ENCODE peak calls at places on chromosomes 7 and 10, in nine cellular contexts. One of them, this sample, is unnamed.
A peak's percentile ranks its signal among the peaks of the same experiment; 100 is the strongest.

GRCh38 chr10:116324951-116325635 is 845 bp downstream of the CCDC172 start:
- DNase-seq in NCI-H2029: no peak
- DNase-seq in NCI-H510A treated with DMSO at 0.1 percent for 48 hours: no peak
- DNase-seq in CD4-positive, CD25-positive, alpha-beta regulatory T cell: no peak
- DNase-seq in EL: no peak
- DNase-seq in NCI-H446 treated with DMSO at 0.1 percent for 48 hours: no peak
- DNase-seq in endothelial cell: no peak
- DNase-seq in NCI-H2171 treated with DMSO at 0.1 percent for 48 hours: no peak
- DNase-seq in cardiac fibroblast: no peak
- DNase-seq in this sample: no peak

GRCh38 chr10:103794996-103795395 is 60.4 kb downstream of the SH3PXD2A start:
- DNase-seq in endothelial cell: no peak
- DNase-seq in NCI-H510A treated with DMSO at 0.1 percent for 48 hours: peak; percentile 59
- DNase-seq in EL: no peak
- DNase-seq in NCI-H446 treated with DMSO at 0.1 percent for 48 hours: no peak
- DNase-seq in cardiac fibroblast: no peak
- DNase-seq in NCI-H2171 treated with DMSO at 0.1 percent for 48 hours: no peak
- DNase-seq in NCI-H2029: no peak
- DNase-seq in CD4-positive, CD25-positive, alpha-beta regulatory T cell: no peak
- DNase-seq in this sample: no peak

GRCh38 chr7:55307123-55307916 is 57.8 kb upstream of the LANCL2 start:
- DNase-seq in EL: peak; percentile 39
- DNase-seq in endothelial cell: peak; percentile 6
- DNase-seq in NCI-H446 treated with DMSO at 0.1 percent for 48 hours: no peak
- DNase-seq in NCI-H510A treated with DMSO at 0.1 percent for 48 hours: no peak
- DNase-seq in CD4-positive, CD25-positive, alpha-beta regulatory T cell: no peak
- DNase-seq in NCI-H2029: no peak
- DNase-seq in NCI-H2171 treated with DMSO at 0.1 percent for 48 hours: no peak
- DNase-seq in cardiac fibroblast: peak; percentile 30
- DNase-seq in this sample: no peak

GRCh38 chr7:37411444-37412034 is 37.1 kb downstream of the ELMO1 start:
- DNase-seq in NCI-H510A treated with DMSO at 0.1 percent for 48 hours: no peak
- DNase-seq in cardiac fibroblast: no peak
- DNase-seq in NCI-H446 treated with DMSO at 0.1 percent for 48 hours: no peak
- DNase-seq in NCI-H2029: no peak
- DNase-seq in EL: no peak
- DNase-seq in endothelial cell: no peak
- DNase-seq in CD4-positive, CD25-positive, alpha-beta regulatory T cell: no peak
- DNase-seq in NCI-H2171 treated with DMSO at 0.1 percent for 48 hours: no peak
- DNase-seq in this sample: no peak

GRCh38 chr7:100219271-100219737 is 445 bp upstream of the PVRIG start:
- DNase-seq in EL: no peak
- DNase-seq in cardiac fibroblast: no peak
- DNase-seq in CD4-positive, CD25-positive, alpha-beta regulatory T cell: no peak
- DNase-seq in NCI-H510A treated with DMSO at 0.1 percent for 48 hours: no peak
- DNase-seq in endothelial cell: no peak
- DNase-seq in NCI-H2171 treated with DMSO at 0.1 percent for 48 hours: no peak
- DNase-seq in NCI-H2029: no peak
- DNase-seq in NCI-H446 treated with DMSO at 0.1 percent for 48 hours: no peak
- DNase-seq in this sample: no peak

GRCh38 chr7:149147730-149148653 is 739 bp downstream of the ZNF398 start:
- DNase-seq in cardiac fibroblast: peak; percentile 59
- DNase-seq in NCI-H446 treated with DMSO at 0.1 percent for 48 hours: no peak
- DNase-seq in EL: peak; percentile 56
- DNase-seq in NCI-H510A treated with DMSO at 0.1 percent for 48 hours: no peak
- DNase-seq in CD4-positive, CD25-positive, alpha-beta regulatory T cell: peak; percentile 57
- DNase-seq in endothelial cell: peak; percentile 40
- DNase-seq in NCI-H2029: peak; percentile 11
- DNase-seq in NCI-H2171 treated with DMSO at 0.1 percent for 48 hours: peak; percentile 30
- DNase-seq in this sample: peak; percentile 75

GRCh38 chr10:122053314-122053713 is 64.4 kb downstream of the TACC2 start:
- DNase-seq in NCI-H2171 treated with DMSO at 0.1 percent for 48 hours: no peak
- DNase-seq in NCI-H510A treated with DMSO at 0.1 percent for 48 hours: no peak
- DNase-seq in CD4-positive, CD25-positive, alpha-beta regulatory T cell: no peak
- DNase-seq in EL: no peak
- DNase-seq in NCI-H446 treated with DMSO at 0.1 percent for 48 hours: no peak
- DNase-seq in NCI-H2029: no peak
- DNase-seq in endothelial cell: no peak
- DNase-seq in cardiac fibroblast: no peak
- DNase-seq in this sample: no peak

GRCh38 chr7:91411062-91411461 is 146.8 kb downstream of the FZD1 start:
- DNase-seq in NCI-H446 treated with DMSO at 0.1 percent for 48 hours: no peak
- DNase-seq in EL: no peak
- DNase-seq in NCI-H2171 treated with DMSO at 0.1 percent for 48 hours: no peak
- DNase-seq in endothelial cell: no peak
- DNase-seq in NCI-H2029: no peak
- DNase-seq in cardiac fibroblast: no peak
- DNase-seq in NCI-H510A treated with DMSO at 0.1 percent for 48 hours: no peak
- DNase-seq in CD4-positive, CD25-positive, alpha-beta regulatory T cell: no peak
- DNase-seq in this sample: no peak

GRCh38 chr7:74029094-74029785 is 1.3 kb downstream of the ELN start:
- DNase-seq in EL: no peak
- DNase-seq in NCI-H446 treated with DMSO at 0.1 percent for 48 hours: no peak
- DNase-seq in NCI-H510A treated with DMSO at 0.1 percent for 48 hours: no peak
- DNase-seq in NCI-H2171 treated with DMSO at 0.1 percent for 48 hours: peak; percentile 36
- DNase-seq in cardiac fibroblast: no peak
- DNase-seq in CD4-positive, CD25-positive, alpha-beta regulatory T cell: no peak
- DNase-seq in endothelial cell: no peak
- DNase-seq in NCI-H2029: no peak
- DNase-seq in this sample: no peak

GRCh38 chr10:122504551-122504950 is 43.2 kb downstream of the HTRA1 start:
- DNase-seq in CD4-positive, CD25-positive, alpha-beta regulatory T cell: no peak
- DNase-seq in cardiac fibroblast: peak; percentile 92
- DNase-seq in NCI-H2029: peak; percentile 75
- DNase-seq in NCI-H510A treated with DMSO at 0.1 percent for 48 hours: peak; percentile 81
- DNase-seq in NCI-H2171 treated with DMSO at 0.1 percent for 48 hours: no peak
- DNase-seq in endothelial cell: no peak
- DNase-seq in NCI-H446 treated with DMSO at 0.1 percent for 48 hours: peak; percentile 75
- DNase-seq in EL: peak; percentile 88
- DNase-seq in this sample: peak; percentile 53

GRCh38 chr10:18418579-18419210 is 232.7 kb downstream of the NSUN6 start:
- DNase-seq in CD4-positive, CD25-positive, alpha-beta regulatory T cell: no peak
- DNase-seq in NCI-H510A treated with DMSO at 0.1 percent for 48 hours: no peak
- DNase-seq in EL: peak; percentile 15
- DNase-seq in NCI-H446 treated with DMSO at 0.1 percent for 48 hours: no peak
- DNase-seq in NCI-H2171 treated with DMSO at 0.1 percent for 48 hours: no peak
- DNase-seq in endothelial cell: no peak
- DNase-seq in NCI-H2029: no peak
- DNase-seq in cardiac fibroblast: peak; percentile 22
- DNase-seq in this sample: no peak

GRCh38 chr10:51564896-51565505 is 134.4 kb downstream of the CSTF2T start:
- DNase-seq in NCI-H2029: no peak
- DNase-seq in NCI-H2171 treated with DMSO at 0.1 percent for 48 hours: no peak
- DNase-seq in CD4-positive, CD25-positive, alpha-beta regulatory T cell: no peak
- DNase-seq in cardiac fibroblast: no peak
- DNase-seq in EL: no peak
- DNase-seq in NCI-H510A treated with DMSO at 0.1 percent for 48 hours: no peak
- DNase-seq in endothelial cell: no peak
- DNase-seq in NCI-H446 treated with DMSO at 0.1 percent for 48 hours: no peak
- DNase-seq in this sample: no peak

GRCh38 chr10:124264271-124264670 is 154.5 kb downstream of the OAT start:
- DNase-seq in endothelial cell: no peak
- DNase-seq in cardiac fibroblast: no peak
- DNase-seq in NCI-H446 treated with DMSO at 0.1 percent for 48 hours: no peak
- DNase-seq in EL: no peak
- DNase-seq in NCI-H2171 treated with DMSO at 0.1 percent for 48 hours: no peak
- DNase-seq in CD4-positive, CD25-positive, alpha-beta regulatory T cell: no peak
- DNase-seq in NCI-H510A treated with DMSO at 0.1 percent for 48 hours: no peak
- DNase-seq in NCI-H2029: no peak
- DNase-seq in this sample: no peak

GRCh38 chr10:121774813-121775212 is 153.0 kb downstream of the ATE1 start:
- DNase-seq in endothelial cell: no peak
- DNase-seq in NCI-H446 treated with DMSO at 0.1 percent for 48 hours: no peak
- DNase-seq in cardiac fibroblast: peak; percentile 44
- DNase-seq in NCI-H2029: no peak
- DNase-seq in CD4-positive, CD25-positive, alpha-beta regulatory T cell: no peak
- DNase-seq in NCI-H510A treated with DMSO at 0.1 percent for 48 hours: no peak
- DNase-seq in EL: no peak
- DNase-seq in NCI-H2171 treated with DMSO at 0.1 percent for 48 hours: no peak
- DNase-seq in this sample: no peak

GRCh38 chr10:59333731-59334130 is 28.6 kb downstream of the FAM13C start:
- DNase-seq in CD4-positive, CD25-positive, alpha-beta regulatory T cell: no peak
- DNase-seq in NCI-H2029: no peak
- DNase-seq in NCI-H2171 treated with DMSO at 0.1 percent for 48 hours: no peak
- DNase-seq in cardiac fibroblast: no peak
- DNase-seq in EL: no peak
- DNase-seq in NCI-H446 treated with DMSO at 0.1 percent for 48 hours: no peak
- DNase-seq in endothelial cell: no peak
- DNase-seq in NCI-H510A treated with DMSO at 0.1 percent for 48 hours: no peak
- DNase-seq in this sample: no peak

GRCh38 chr10:132788831-132789219 is 2.9 kb upstream of the NKX6-2 start:
- DNase-seq in NCI-H2029: no peak
- DNase-seq in NCI-H2171 treated with DMSO at 0.1 percent for 48 hours: no peak
- DNase-seq in NCI-H446 treated with DMSO at 0.1 percent for 48 hours: no peak
- DNase-seq in cardiac fibroblast: no peak
- DNase-seq in EL: no peak
- DNase-seq in endothelial cell: no peak
- DNase-seq in CD4-positive, CD25-positive, alpha-beta regulatory T cell: no peak
- DNase-seq in NCI-H510A treated with DMSO at 0.1 percent for 48 hours: no peak
- DNase-seq in this sample: no peak

GRCh38 chr7:137081694-137082093 is 213.2 kb downstream of the CHRM2 start:
- DNase-seq in NCI-H2029: no peak
- DNase-seq in NCI-H446 treated with DMSO at 0.1 percent for 48 hours: no peak
- DNase-seq in CD4-positive, CD25-positive, alpha-beta regulatory T cell: no peak
- DNase-seq in endothelial cell: no peak
- DNase-seq in cardiac fibroblast: peak; percentile 76
- DNase-seq in NCI-H2171 treated with DMSO at 0.1 percent for 48 hours: peak; percentile 14
- DNase-seq in NCI-H510A treated with DMSO at 0.1 percent for 48 hours: no peak
- DNase-seq in EL: peak; percentile 88
- DNase-seq in this sample: no peak

GRCh38 chr10:81871558-81871957 is 3.4 kb upstream of the NRG3 start:
- DNase-seq in NCI-H510A treated with DMSO at 0.1 percent for 48 hours: no peak
- DNase-seq in NCI-H2171 treated with DMSO at 0.1 percent for 48 hours: no peak
- DNase-seq in EL: no peak
- DNase-seq in CD4-positive, CD25-positive, alpha-beta regulatory T cell: no peak
- DNase-seq in NCI-H446 treated with DMSO at 0.1 percent for 48 hours: no peak
- DNase-seq in endothelial cell: no peak
- DNase-seq in cardiac fibroblast: no peak
- DNase-seq in NCI-H2029: no peak
- DNase-seq in this sample: no peak

GRCh38 chr10:115001506-115002381 is 63.7 kb downstream of the TRUB1 start:
- DNase-seq in EL: no peak
- DNase-seq in NCI-H510A treated with DMSO at 0.1 percent for 48 hours: peak; percentile 48
- DNase-seq in NCI-H2029: no peak
- DNase-seq in endothelial cell: no peak
- DNase-seq in CD4-positive, CD25-positive, alpha-beta regulatory T cell: no peak
- DNase-seq in NCI-H2171 treated with DMSO at 0.1 percent for 48 hours: no peak
- DNase-seq in NCI-H446 treated with DMSO at 0.1 percent for 48 hours: no peak
- DNase-seq in cardiac fibroblast: no peak
- DNase-seq in this sample: no peak

This sample was measured in DMS 273 treated with DMSO at 0.1 percent for 48 hours.